ENCODE peak calls at places on chromosomes 3 and 15, in nine cellular contexts. B, F, W, R, J, Y, P, Z and L are unnamed samples.
A peak's percentile ranks its signal among the peaks of the same experiment; 100 is the strongest.

GRCh38 chr3:48881652-48882114 is 17.0 kb downstream of the SLC25A20 start:
- DNase-seq in W (no peak), R (no peak), J (no peak), P (no peak), Y (no peak), Z (no peak), F (no peak), B (no peak), L (no peak)

GRCh38 chr3:143277531-143277930 is 158.0 kb downstream of the CHST2 start:
- DNase-seq in F (no peak), W (no peak), Z (no peak), Y (no peak), R (no peak), P (no peak), B (no peak), J (no peak), L (no peak)

GRCh38 chr3:59737209-59737608 is 687.4 kb upstream of the CFAP20DC start:
- DNase-seq in R (no peak), B (no peak), W (no peak), Y (no peak), Z (no peak), P (no peak), J (no peak), F (no peak), L (no peak)

GRCh38 chr15:77475898-77476297 is 55.2 kb downstream of the HMG20A start:
- DNase-seq in Z (no peak), Y (no peak), P (no peak), W (no peak), R (no peak), F (peak; percentile 57), J (no peak), B (no peak), L (peak; percentile 34)

GRCh38 chr15:69612112-69612511 is 159.5 kb downstream of the RPLP1 start:
- DNase-seq in W (no peak), Y (no peak), B (no peak), P (peak; percentile 87), J (no peak), Z (no peak), R (no peak), F (no peak), L (no peak)

GRCh38 chr15:52208306-52208946 is 17.2 kb upstream of the GNB5 start:
- DNase-seq in Z (no peak), P (peak; percentile 19), R (peak; percentile 82), J (peak; percentile 83), Y (peak; percentile 80), F (peak; percentile 88), B (no peak), W (peak; percentile 61), L (peak; percentile 86)

GRCh38 chr3:39319249-39319648 is 10.3 kb upstream of the CCR8 start:
- DNase-seq in P (no peak), R (no peak), Y (no peak), B (no peak), Z (no peak), W (no peak), F (no peak), J (no peak), L (no peak)

GRCh38 chr15:58522391-58522790 is 90.6 kb downstream of the LIPC start:
- DNase-seq in Y (no peak), P (no peak), W (no peak), F (no peak), J (no peak), B (peak; percentile 73), Z (no peak), R (no peak), L (no peak)

GRCh38 chr3:187809979-187810568 is 64.8 kb upstream of the BCL6 start:
- DNase-seq in F (no peak), Z (no peak), W (no peak), J (no peak), P (no peak), B (no peak), R (no peak), Y (peak; percentile 3), L (no peak)

GRCh38 chr3:13513913-13514517 is 33.9 kb downstream of the HDAC11 start:
- DNase-seq in Z (no peak), F (no peak), R (no peak), P (no peak), W (no peak), J (no peak), Y (no peak), B (no peak), L (no peak)

GRCh38 chr3:71614426-71614825 is 30.9 kb upstream of the FOXP1 start:
- DNase-seq in Y (no peak), F (no peak), P (no peak), J (no peak), R (no peak), Z (no peak), B (no peak), W (no peak), L (no peak)

GRCh38 chr3:72368331-72368975 is 479.8 kb downstream of the SHQ1 start:
- DNase-seq in P (no peak), Y (no peak), R (no peak), Z (no peak), B (no peak), W (no peak), J (no peak), F (no peak), L (no peak)

GRCh38 chr3:197432407-197433127 is 123.2 kb downstream of the BDH1 start:
- DNase-seq in J (no peak), Y (peak; percentile 48), W (no peak), B (no peak), F (no peak), R (no peak), Z (no peak), P (no peak), L (no peak)

GRCh38 chr15:28945626-28946215 is 59.9 kb downstream of the APBA2 start:
- DNase-seq in W (no peak), Y (no peak), R (peak; percentile 15), P (no peak), Z (no peak), J (no peak), F (no peak), B (no peak), L (no peak)

GRCh38 chr3:149969110-149969944 is 1.4 kb downstream of the PFN2 start:
- DNase-seq in Y (peak; percentile 90), Z (peak; percentile 18), F (peak; percentile 52), J (peak; percentile 95), B (peak; percentile 31), R (peak; percentile 72), P (peak; percentile 65), W (no peak), L (peak; percentile 59)

GRCh38 chr3:159854500-159855124 is 134.0 kb upstream of the IL12A start:
- DNase-seq in R (no peak), F (peak; percentile 17), Z (no peak), Y (peak; percentile 80), W (no peak), B (no peak), J (peak; percentile 99), P (no peak), L (no peak)

GRCh38 chr15:80607288-80607980 is 87.7 kb upstream of the ABHD17C start:
- DNase-seq in B (no peak), J (no peak), P (no peak), W (no peak), F (no peak), Y (no peak), Z (no peak), R (no peak), L (no peak)

GRCh38 chr3:62184559-62184958 is 188.8 kb downstream of the FEZF2 start:
- DNase-seq in F (peak; percentile 17), Y (peak; percentile 55), Z (no peak), W (no peak), J (no peak), B (no peak), P (no peak), R (no peak), L (no peak)

GRCh38 chr15:96047255-96047931 is 283.1 kb upstream of the NR2F2 start:
- DNase-seq in Y (peak; percentile 79), F (no peak), P (no peak), J (peak; percentile 79), B (no peak), Z (no peak), W (no peak), R (no peak), L (no peak)

GRCh38 chr15:80241508-80241907 is 10.5 kb downstream of the CTXND1 start:
- DNase-seq in W (no peak), F (no peak), B (no peak), J (no peak), Z (no peak), Y (no peak), P (no peak), R (no peak), L (no peak)

GRCh38 chr3:81891056-81891455 is 129.6 kb upstream of the GBE1 start:
- DNase-seq in B (no peak), W (no peak), Z (peak; percentile 2), Y (no peak), P (peak; percentile 47), F (peak; percentile 5), R (no peak), J (no peak), L (no peak)